ENCODE peak calls at places on chromosome 3, in seven cellular contexts. D, A, M, V, O, H and X are unnamed samples. For H3K36me3, the result is how much of the 10 kb centered on the place peaks cover.

GRCh38 chr3:29067014-29067413 is 213.9 kb upstream of the RBMS3 start:
- DNase-seq in H (peak), A (no peak), D (no peak), V (peak), M (no peak), O (no peak), X (no peak)

GRCh38 chr3:42036483-42036823 is 54.7 kb upstream of the TRAK1 start:
- DNase-seq in D (no peak), H (peak), M (peak), O (no peak), V (peak), A (no peak), X (peak)

GRCh38 chr3:192223815-192224214 is 503.5 kb downstream of the FGF12 start:
- DNase-seq in H (no peak), V (no peak), O (no peak), D (no peak), M (peak), A (no peak), X (no peak)

GRCh38 chr3:38141952-38142273 is 3.5 kb downstream of the MYD88 start:
- DNase-seq in O (no peak), V (no peak), M (no peak), H (peak), D (no peak), A (peak), X (no peak)

GRCh38 chr3:175605851-175606250 is 746.7 kb downstream of the NAALADL2 start:
- DNase-seq in V (peak), M (no peak), A (no peak), H (no peak), O (no peak), D (no peak), X (no peak)

GRCh38 chr3:148453764-148454163 is 243.9 kb upstream of the AGTR1 start:
- DNase-seq in V (no peak), H (no peak), A (no peak), O (no peak), D (no peak), M (no peak), X (no peak)

GRCh38 chr3:73060302-73060723 is 1.1 kb upstream of the EBLN2 start:
- DNase-seq in H (no peak), A (no peak), D (no peak), O (no peak), V (no peak), M (no peak), X (peak)

GRCh38 chr3:111595239-111595638 is at the start of gene ZBED2:
- DNase-seq in D (no peak), M (no peak), O (no peak), H (no peak), V (no peak), A (no peak), X (no peak)

GRCh38 chr3:126952261-126952982 is 30.5 kb upstream of the PLXNA1 start:
- DNase-seq in O (no peak), D (no peak), V (no peak), A (no peak), H (no peak), M (no peak), X (no peak)

GRCh38 chr3:188553569-188553968 is 399.6 kb downstream of the LPP start:
- DNase-seq in V (peak), A (no peak), M (no peak), O (no peak), D (no peak), H (peak), X (no peak)

GRCh38 chr3:136750922-136751258 is 1.3 kb downstream of the STAG1 start:
- DNase-seq in D (no peak), M (no peak), V (peak), H (peak), O (no peak), A (no peak), X (peak)

GRCh38 chr3:13420817-13421755 is 964 bp upstream of the NUP210 start:
- DNase-seq in A (peak), V (no peak), D (peak), H (no peak), M (no peak), O (peak), X (no peak)

GRCh38 chr3:99966657-99967420 is 147.5 kb downstream of the FILIP1L start:
- DNase-seq in O (no peak), D (no peak), M (no peak), A (no peak), H (no peak), V (peak), X (no peak)

GRCh38 chr3:39124876-39125836 is 17.7 kb downstream of the TTC21A start:
- DNase-seq in M (no peak), A (peak), D (peak), V (peak), O (peak), H (peak), X (no peak)

GRCh38 chr3:73094951-73095350 is 33.5 kb downstream of the EBLN2 start:
- DNase-seq in A (no peak), M (no peak), O (no peak), D (no peak), H (no peak), V (no peak), X (no peak)

GRCh38 chr3:71724171-71724453 is 1.1 kb downstream of the EIF4E3 start:
- DNase-seq in M (no peak), V (no peak), A (no peak), H (no peak), D (no peak), O (no peak), X (no peak)
- H3K4me3 ChIP-seq in M (peak), V (peak), A (peak), H (peak), D (peak), O (peak), X (no peak)

GRCh38 chr3:9422712-9423424 is 25.5 kb downstream of the SETD5 start:
- DNase-seq in M (peak), O (peak), V (peak), H (peak), D (peak), A (peak), X (peak)

GRCh38 chr3:9430733-9431132 is 33.3 kb downstream of the SETD5 start:
- DNase-seq in V (no peak), H (no peak), D (no peak), O (no peak), A (no peak), M (no peak), X (no peak)

GRCh38 chr3:9433884-9434521 is 36.6 kb downstream of the SETD5 start:
- DNase-seq in V (no peak), O (no peak), H (no peak), A (no peak), D (no peak), M (no peak), X (no peak)

DNA sequence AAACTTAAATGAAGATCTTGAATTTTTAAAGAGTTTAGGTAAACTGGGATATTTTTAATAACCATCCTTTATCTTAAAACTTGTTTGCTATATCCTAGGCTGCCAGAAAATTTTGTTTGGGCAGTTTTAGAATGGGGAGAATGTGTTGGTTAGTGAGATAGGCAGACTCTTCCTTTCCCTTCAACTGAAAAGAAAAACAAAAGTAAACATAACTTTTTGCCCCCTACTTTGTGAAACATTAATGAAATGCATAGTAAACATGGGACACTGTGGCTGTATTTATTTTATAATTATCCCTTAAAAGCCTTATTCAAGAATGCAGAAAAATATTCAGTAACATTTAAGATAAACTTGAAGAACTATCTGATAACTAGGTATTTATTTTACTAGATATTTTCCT is 31.0 kb downstream of the SETD5 start:
- DNase-seq in M (no peak), A (no peak), D (no peak), O (no peak), H (no peak), V (no peak), X (no peak)
- H3K36me3 ChIP-seq in M (half or more), A (under half), D (half or more), O (half or more), H (half or more), V (under half), X (under half)

DNA sequence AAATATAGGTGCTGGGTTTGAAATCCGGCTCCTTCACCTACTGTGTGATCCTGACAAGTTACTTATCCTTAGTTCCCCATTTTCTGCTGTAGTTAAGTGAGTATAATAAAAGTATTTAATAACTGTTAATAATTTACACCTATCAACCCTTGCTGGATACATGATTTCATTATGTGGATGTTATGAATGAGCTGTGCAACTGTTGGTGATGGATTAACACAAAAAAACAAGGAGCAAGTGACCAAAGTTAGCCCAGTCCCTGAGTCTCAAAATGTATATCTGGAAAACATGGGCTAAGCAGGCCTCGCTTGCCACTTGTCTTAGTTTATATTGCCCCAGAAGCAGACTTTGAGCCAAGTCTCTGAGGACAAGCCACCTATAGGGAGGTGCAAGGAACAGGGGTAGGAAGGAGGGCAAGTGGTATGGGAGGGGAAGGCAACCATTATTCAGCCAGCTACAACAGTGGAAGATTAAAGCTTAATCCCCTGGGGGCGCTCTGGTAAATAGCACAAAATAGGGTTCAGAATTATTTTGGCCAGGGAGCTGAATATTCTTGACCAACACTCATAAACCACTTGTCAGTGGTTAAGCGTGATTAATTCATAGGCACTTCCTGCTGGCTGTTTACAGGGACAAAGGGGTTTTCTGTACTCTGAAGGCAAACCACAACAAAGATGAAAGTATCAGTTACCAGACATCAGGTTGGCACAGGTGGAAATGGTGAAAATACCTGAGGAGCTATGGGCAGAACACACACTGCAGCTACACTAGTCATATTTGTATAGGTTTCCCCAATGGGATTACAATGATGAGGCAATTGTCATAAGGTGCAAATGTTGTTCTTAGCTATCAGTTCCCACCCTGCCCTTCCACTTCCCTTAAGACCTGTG is 76.2 kb downstream of the TRIM42 start:
- DNase-seq in A (no peak), H (peak), V (peak), O (no peak), M (no peak), D (no peak), X (no peak)
- TF ChIP-seq CTCF in A (no peak), H (peak), V (no peak), O (no peak), M (no peak), D (no peak), X (no peak)

GRCh38 chr3:125142418-125142778 is 70.2 kb downstream of the SLC12A8 start:
- DNase-seq in H (no peak), A (no peak), V (no peak), O (no peak), D (no peak), M (no peak), X (no peak)
- H3K4me3 ChIP-seq in H (no peak), A (no peak), V (no peak), O (no peak), D (no peak), M (no peak), X (no peak)

GRCh38 chr3:141972394-141972793 is 96.0 kb downstream of the ATP1B3 start:
- DNase-seq in O (no peak), A (no peak), D (no peak), M (no peak), H (no peak), V (peak), X (no peak)
- H3K36me3 ChIP-seq in O (under half), A (under half), D (under half), M (under half), H (under half), V (under half), X (under half)

GRCh38 chr3:77045686-77046085 is 5.8 kb downstream of the ROBO2 start:
- DNase-seq in V (no peak), M (no peak), D (no peak), A (no peak), O (no peak), H (no peak), X (no peak)

GRCh38 chr3:77041756-77042155 is 1.9 kb downstream of the ROBO2 start:
- DNase-seq in O (no peak), H (no peak), M (no peak), A (no peak), D (no peak), V (no peak), X (no peak)

GRCh38 chr3:77041156-77041696 is 1.3 kb downstream of the ROBO2 start:
- DNase-seq in H (no peak), V (no peak), O (no peak), A (no peak), M (no peak), D (no peak), X (no peak)

GRCh38 chr3:77039606-77040553 is at the start of gene ROBO2:
- DNase-seq in V (peak), O (peak), D (no peak), A (peak), M (peak), H (no peak), X (no peak)

DNA sequence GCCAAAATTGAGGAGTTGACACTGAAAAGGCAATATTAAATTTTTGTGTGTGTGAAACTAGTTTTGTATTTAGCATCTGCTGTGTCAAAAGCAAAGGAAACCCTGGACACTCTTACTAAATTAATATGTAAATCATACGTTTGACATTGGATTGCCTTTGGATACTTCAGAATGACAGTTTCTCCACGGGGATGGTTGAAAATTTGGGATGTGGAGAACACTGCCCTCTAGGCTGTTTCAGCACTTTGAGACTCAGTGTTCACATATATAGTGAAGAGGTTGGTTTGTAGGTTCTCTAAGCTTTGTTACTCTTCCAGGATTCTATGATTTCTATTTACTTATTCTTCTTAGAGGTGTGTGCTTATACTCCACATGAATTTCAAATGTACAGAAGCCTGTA is 3.0 kb downstream of the ROBO2 start:
- DNase-seq in V (no peak), A (no peak), M (peak), D (no peak), O (no peak), H (peak), X (no peak)
- TF ChIP-seq CTCF in V (peak), A (no peak), M (no peak), D (no peak), O (no peak), H (peak), X (peak)